ENCODE peak calls at places on chromosome 15, in nine cellular contexts. T is kidney, V is DND-41, C is fibroblast of pulmonary artery, Z is heart left ventricle, Q is brain microvascular endothelial cell, L is neural progenitor cell, O is tibial artery, E is Karpas-422. D is an unnamed sample.

GRCh38 chr15:87604857-87605446 is 651.6 kb downstream of the NTRK3 start:
- DNase-seq in C (peak), Z (no peak), O (no peak), T (no peak), Q (no peak), V (no peak), E (peak), L (peak), D (peak)

GRCh38 chr15:93265046-93265658 is 176.1 kb upstream of the RGMA start:
- DNase-seq in Q (peak), C (no peak), Z (no peak), T (no peak), E (no peak), V (no peak), L (no peak), O (no peak), D (peak)

GRCh38 chr15:101447168-101447533 is 42.4 kb downstream of the PCSK6 start:
- DNase-seq in V (no peak), E (no peak), O (no peak), L (no peak), Q (no peak), Z (no peak), C (no peak), T (no peak), D (no peak)

GRCh38 chr15:80605591-80606150 is 89.4 kb upstream of the ABHD17C start:
- DNase-seq in V (no peak), C (no peak), E (no peak), Q (no peak), T (no peak), L (no peak), O (no peak), Z (no peak), D (no peak)

GRCh38 chr15:68409736-68410370 is 22.1 kb downstream of the ITGA11 start:
- DNase-seq in E (no peak), C (no peak), Q (no peak), Z (no peak), L (no peak), T (peak), V (no peak), O (peak), D (no peak)

GRCh38 chr15:80823120-80823519 is 44.0 kb downstream of the CEMIP start:
- DNase-seq in Z (no peak), E (no peak), O (no peak), V (no peak), T (no peak), C (no peak), L (no peak), Q (no peak), D (no peak)

GRCh38 chr15:25245801-25246622 is 192.8 kb downstream of the UBE3A start:
- DNase-seq in Q (no peak), V (no peak), L (no peak), T (no peak), C (no peak), E (no peak), Z (peak), O (peak), D (no peak)

GRCh38 chr15:22954326-22954725 is 25.8 kb downstream of the CYFIP1 start:
- DNase-seq in C (no peak), O (no peak), V (no peak), E (no peak), L (no peak), Z (no peak), Q (no peak), T (no peak), D (no peak)

GRCh38 chr15:41799488-41799805 is 25.2 kb downstream of the MAPKBP1 start:
- DNase-seq in O (no peak), V (no peak), L (no peak), Z (no peak), T (no peak), Q (no peak), C (no peak), E (no peak), D (no peak)

GRCh38 chr15:70420421-70421196 is 322.9 kb upstream of the TLE3 start:
- DNase-seq in O (no peak), C (no peak), E (no peak), Q (no peak), T (no peak), V (no peak), L (peak), Z (no peak), D (peak)

GRCh38 chr15:98289747-98290146 is 329.2 kb downstream of the ARRDC4 start:
- DNase-seq in C (no peak), V (no peak), E (no peak), L (no peak), Q (no peak), Z (no peak), O (no peak), T (no peak), D (peak)

GRCh38 chr15:22880068-22880980 is 41.9 kb downstream of the NIPA2 start:
- DNase-seq in E (no peak), O (no peak), C (no peak), L (no peak), T (no peak), V (peak), Q (no peak), Z (no peak), D (no peak)

GRCh38 chr15:28919201-28919627 is 33.4 kb downstream of the APBA2 start:
- DNase-seq in E (no peak), Q (no peak), L (no peak), Z (no peak), O (peak), V (no peak), T (no peak), C (no peak), D (no peak)

GRCh38 chr15:32909431-32909830 is 191.6 kb downstream of the GREM1 start:
- DNase-seq in V (no peak), E (no peak), O (no peak), L (no peak), T (no peak), Z (no peak), C (peak), Q (peak), D (no peak)

GRCh38 chr15:82124331-82125263 is 78.8 kb upstream of the MEX3B start:
- DNase-seq in Z (no peak), T (no peak), V (no peak), Q (no peak), O (no peak), C (no peak), L (no peak), E (no peak), D (no peak)

GRCh38 chr15:25248583-25249235 is 190.1 kb downstream of the UBE3A start:
- DNase-seq in C (no peak), T (peak), O (peak), Q (no peak), E (no peak), L (no peak), Z (peak), V (no peak), D (no peak)

GRCh38 chr15:39990706-39991105 is 48.3 kb downstream of the SRP14 start:
- DNase-seq in T (no peak), Q (no peak), L (no peak), O (no peak), E (no peak), V (no peak), Z (no peak), C (no peak), D (no peak)

GRCh38 chr15:29904731-29905417 is 82.6 kb upstream of the TJP1 start:
- DNase-seq in L (no peak), V (no peak), O (no peak), Z (no peak), C (no peak), T (no peak), E (no peak), Q (no peak), D (no peak)

GRCh38 chr15:73952913-73953750 is 26.9 kb downstream of the LOXL1 start:
- DNase-seq in E (no peak), V (no peak), O (peak), Q (no peak), Z (no peak), C (no peak), T (peak), L (no peak), D (no peak)

GRCh38 chr15:66578286-66578875 is 12.6 kb upstream of the LCTL start:
- DNase-seq in Z (no peak), O (no peak), Q (peak), C (peak), E (no peak), V (no peak), T (peak), L (no peak), D (no peak)

GRCh38 chr15:78098131-78098755 is 5.9 kb downstream of the SH2D7 start:
- DNase-seq in T (no peak), O (peak), L (no peak), Z (no peak), E (no peak), C (no peak), Q (no peak), V (no peak), D (no peak)

GRCh38 chr15:39304931-39305728 is 275.7 kb upstream of the THBS1 start:
- DNase-seq in Q (no peak), Z (no peak), T (no peak), V (no peak), L (no peak), O (no peak), E (no peak), C (no peak), D (no peak)

GRCh38 chr15:74263473-74263872 is 27.3 kb downstream of the CCDC33 start:
- DNase-seq in C (no peak), E (no peak), V (no peak), O (no peak), L (no peak), Q (no peak), Z (no peak), T (no peak), D (no peak)

GRCh38 chr15:82108489-82109078 is 62.8 kb upstream of the MEX3B start:
- DNase-seq in T (no peak), V (peak), O (no peak), L (peak), E (peak), C (peak), Q (peak), Z (peak), D (peak)

GRCh38 chr15:40762919-40763800 is 708 bp upstream of the GCHFR start:
- DNase-seq in V (no peak), T (peak), L (peak), O (peak), Z (peak), C (peak), Q (no peak), E (peak), D (peak)

DNA sequence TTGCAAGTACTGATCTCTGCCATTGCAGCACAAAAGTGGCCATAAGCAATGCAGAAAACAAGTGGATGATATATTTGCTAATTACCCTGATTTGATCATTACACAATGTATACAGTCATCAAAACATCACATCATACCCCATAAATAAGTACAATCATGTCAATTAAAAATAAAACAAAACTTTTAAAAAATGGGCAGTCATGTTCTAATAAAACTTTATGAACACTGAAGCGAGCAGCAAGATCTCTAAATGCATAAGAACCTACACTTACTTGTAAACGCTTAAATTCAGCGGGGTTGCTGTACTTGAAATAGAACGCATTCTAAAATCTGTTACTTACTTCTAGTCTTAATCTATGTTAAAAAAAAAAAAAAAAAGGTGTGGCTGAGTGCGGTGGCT is 73.4 kb downstream of the AQR start:
- DNase-seq in C (no peak), L (no peak), E (no peak), O (no peak), V (no peak), Q (no peak), T (no peak), Z (no peak), D (no peak)
- H3K4me3 ChIP-seq in C (no peak), L (no peak), E (no peak), O (no peak), V (no peak), Q (no peak), T (no peak), Z (no peak), D (no peak)

GRCh38 chr15:77074350-77074749 is 3.4 kb upstream of the TSPAN3 start:
- DNase-seq in Z (no peak), O (no peak), T (no peak), Q (no peak), L (no peak), V (no peak), C (no peak), E (no peak), D (no peak)

GRCh38 chr15:77070180-77070499 is 769 bp downstream of the TSPAN3 start:
- DNase-seq in E (no peak), V (no peak), L (no peak), O (no peak), C (no peak), Q (no peak), T (no peak), Z (no peak), D (no peak)

GRCh38 chr15:77070500-77071337 is at the start of gene TSPAN3:
- DNase-seq in Z (peak), V (peak), E (peak), L (peak), C (peak), T (peak), Q (peak), O (peak), D (peak)

GRCh38 chr15:77069521-77070121 is 1.3 kb downstream of the TSPAN3 start:
- DNase-seq in C (no peak), Z (no peak), O (no peak), V (no peak), Q (no peak), L (no peak), T (no peak), E (no peak), D (peak)

DNA sequence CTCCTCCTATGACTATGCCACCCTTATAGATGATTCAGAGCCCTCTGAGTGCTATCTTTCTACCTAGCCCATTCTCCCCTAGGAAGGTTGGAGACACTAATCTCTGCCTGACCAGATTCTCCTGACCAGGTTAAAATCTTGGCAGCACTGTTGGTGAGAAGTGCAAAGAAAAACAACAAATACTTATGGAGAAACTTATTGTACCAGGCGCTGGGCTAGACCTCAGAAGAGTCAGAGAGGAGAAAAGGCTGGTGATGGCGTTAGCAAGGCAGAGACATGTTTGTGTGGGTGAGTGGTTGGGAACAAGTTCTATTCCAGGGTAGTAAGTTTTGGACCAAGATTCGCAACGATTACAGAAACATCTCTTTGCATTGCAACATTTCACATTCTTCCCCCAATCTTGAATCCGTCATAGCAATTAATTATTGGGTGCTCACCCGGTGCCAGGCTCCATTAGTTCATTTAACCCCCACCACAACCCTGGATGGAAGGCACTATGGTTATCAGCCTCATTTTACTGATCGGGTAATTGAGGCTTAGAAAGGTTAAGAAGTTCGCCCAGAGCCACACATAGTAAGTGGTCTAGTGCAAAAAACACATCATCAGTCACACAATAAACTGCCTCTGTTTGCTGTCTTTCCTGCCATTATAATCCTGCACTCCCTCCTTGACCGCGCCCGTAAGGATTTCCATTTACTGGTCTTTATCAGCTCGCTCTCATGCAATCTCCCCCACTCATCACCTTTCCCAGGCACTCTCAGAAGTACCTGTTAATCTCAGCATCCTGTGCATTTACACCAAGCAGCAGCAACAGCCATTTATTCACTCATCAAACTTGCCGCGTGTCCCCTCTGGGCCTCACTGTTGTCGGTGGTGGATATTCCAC is 672 bp upstream of the TSPAN3 start:
- DNase-seq in O (no peak), T (no peak), L (no peak), E (no peak), Q (no peak), Z (no peak), C (no peak), V (no peak), D (no peak)
- H3K4me3 ChIP-seq in O (peak), T (peak), L (no peak), E (no peak), Q (no peak), Z (no peak), C (no peak), V (peak), D (no peak)

GRCh38 chr15:72269739-72270138 is 2.6 kb downstream of the PARP6 start:
- DNase-seq in V (no peak), Q (no peak), Z (no peak), T (no peak), O (no peak), C (no peak), L (no peak), E (no peak), D (no peak)

GRCh38 chr15:72272997-72273352 is 621 bp upstream of the PARP6 start:
- DNase-seq in E (no peak), T (no peak), O (no peak), C (no peak), V (no peak), Q (no peak), L (no peak), Z (no peak), D (no peak)

GRCh38 chr15:72272213-72272996 is at the start of gene PARP6:
- DNase-seq in O (peak), T (peak), C (peak), Z (peak), E (peak), V (peak), L (peak), Q (peak), D (peak)

GRCh38 chr15:72271221-72271620 is 1.1 kb downstream of the PARP6 start:
- DNase-seq in Z (no peak), T (no peak), C (no peak), O (no peak), E (no peak), V (no peak), L (no peak), Q (no peak), D (no peak)

GRCh38 chr15:72271895-72272212 is 500 bp downstream of the PARP6 start:
- DNase-seq in O (no peak), T (no peak), E (peak), L (peak), C (peak), V (no peak), Z (no peak), Q (peak), D (peak)
- H3K4me3 ChIP-seq in O (peak), T (peak), E (peak), L (peak), C (peak), V (peak), Z (peak), Q (peak), D (peak)

GRCh38 chr15:63599401-63600000 is 2.3 kb downstream of the FBXL22 start:
- DNase-seq in E (peak), C (peak), V (no peak), Q (no peak), T (peak), Z (peak), L (peak), O (peak), D (peak)
- H3K4me3 ChIP-seq in E (peak), C (peak), V (no peak), Q (peak), T (peak), Z (peak), L (peak), O (peak), D (peak)